ENCODE peak calls at places on chromosomes 12 and 14, in nine cellular contexts. Q is transverse colon, B is PC-3, T is spleen, O is ascending aorta, I is SK-N-SH, L is endothelial cell of umbilical vein, J is cardiac fibroblast, U is Caco-2. Z is an unnamed sample.

GRCh38 chr12:57549909-57550627 is at the start of gene KIF5A:
- DNase-seq in Q (peak), B (no peak), T (peak), O (no peak), I (peak), L (no peak), J (no peak), U (no peak), Z (no peak)

GRCh38 chr12:879641-880040 is 69.9 kb downstream of the RAD52 start:
- DNase-seq in Q (no peak), B (no peak), T (no peak), O (no peak), I (no peak), L (no peak), J (peak), U (no peak), Z (no peak)

GRCh38 chr14:103522649-103523582 is at the start of gene CKB:
- DNase-seq in Q (peak), B (peak), T (peak), O (no peak), I (peak), L (no peak), J (peak), U (peak), Z (no peak)

GRCh38 chr12:82687020-82687951 is 580 bp downstream of the TMTC2 start:
- DNase-seq in Q (peak), B (peak), T (peak), O (no peak), I (no peak), L (no peak), J (peak), U (peak), Z (no peak)

GRCh38 chr12:67202344-67203012 is 66.7 kb upstream of the CAND1 start:
- DNase-seq in Q (no peak), B (no peak), T (no peak), O (no peak), I (no peak), L (no peak), J (no peak), U (no peak), Z (no peak)

GRCh38 chr12:34595749-34596733 is 573.7 kb downstream of the ALG10 start:
- DNase-seq in Q (peak), B (no peak), T (peak), O (no peak), I (no peak), L (no peak), J (no peak), U (peak), Z (no peak)

GRCh38 chr14:68426661-68427549 is 366.0 kb downstream of the ZFP36L1 start:
- DNase-seq in Q (no peak), B (peak), T (no peak), O (no peak), I (no peak), L (no peak), J (no peak), U (no peak), Z (no peak)

GRCh38 chr12:48119078-48119833 is at the start of gene PFKM:
- DNase-seq in Q (peak), B (peak), T (peak), O (peak), I (peak), L (peak), J (peak), U (peak), Z (peak)

GRCh38 chr14:49975286-49975685 is 82.4 kb downstream of the ARF6 start:
- DNase-seq in Q (no peak), B (peak), T (no peak), O (no peak), I (no peak), L (peak), J (peak), U (no peak), Z (no peak)

GRCh38 chr12:29286081-29286800 is 94.7 kb downstream of the ERGIC2 start:
- DNase-seq in Q (no peak), B (no peak), T (no peak), O (no peak), I (peak), L (peak), J (peak), U (no peak), Z (peak)

GRCh38 chr12:99170461-99170860 is 477.1 kb upstream of the GARIN6 start:
- DNase-seq in Q (no peak), B (no peak), T (no peak), O (no peak), I (no peak), L (no peak), J (no peak), U (no peak), Z (no peak)

GRCh38 chr14:64645220-64645891 is 58.9 kb upstream of the PLEKHG3 start:
- DNase-seq in Q (no peak), B (no peak), T (no peak), O (no peak), I (no peak), L (peak), J (peak), U (peak), Z (peak)

GRCh38 chr12:125186471-125187147 is 121.4 kb downstream of the AACS start:
- DNase-seq in Q (no peak), B (no peak), T (no peak), O (no peak), I (peak), L (no peak), J (peak), U (no peak), Z (no peak)

GRCh38 chr12:22431693-22432251 is 97.3 kb upstream of the ST8SIA1 start:
- DNase-seq in Q (no peak), B (no peak), T (no peak), O (no peak), I (no peak), L (no peak), J (no peak), U (no peak), Z (no peak)

GRCh38 chr12:46131729-46132128 is 137.1 kb downstream of the SLC38A1 start:
- DNase-seq in Q (no peak), B (peak), T (no peak), O (no peak), I (no peak), L (no peak), J (peak), U (peak), Z (no peak)

GRCh38 chr12:109863961-109864712 is 16.2 kb downstream of the GLTP start:
- DNase-seq in Q (peak), B (peak), T (no peak), O (no peak), I (no peak), L (no peak), J (peak), U (peak), Z (no peak)

GRCh38 chr12:127654383-127654985 is 612.5 kb upstream of the TMEM132C start:
- DNase-seq in Q (no peak), B (no peak), T (no peak), O (no peak), I (no peak), L (no peak), J (no peak), U (no peak), Z (no peak)

GRCh38 chr12:17928708-17929366 is 161.2 kb downstream of the RERGL start:
- DNase-seq in Q (no peak), B (peak), T (no peak), O (no peak), I (no peak), L (peak), J (peak), U (peak), Z (peak)

GRCh38 chr14:105737504-105738246 is 211.3 kb downstream of the TMEM121 start:
- DNase-seq in Q (no peak), B (no peak), T (peak), O (no peak), I (no peak), L (no peak), J (no peak), U (no peak), Z (no peak)

GRCh38 chr14:57293851-57294837 is 25.4 kb downstream of the AP5M1 start:
- DNase-seq in Q (no peak), B (peak), T (no peak), O (no peak), I (no peak), L (peak), J (peak), U (no peak), Z (no peak)
- TF ChIP-seq CTCF in Q (no peak), B (peak), T (no peak), O (peak), I (peak), L (no peak), J (peak), U (peak), Z (no peak)

GRCh38 chr12:79689041-79689476 is 1.7 kb downstream of the PAWR start:
- DNase-seq in Q (no peak), B (peak), T (no peak), O (no peak), I (no peak), L (no peak), J (peak), U (no peak), Z (no peak)

GRCh38 chr12:79687711-79688270 is 3.0 kb downstream of the PAWR start:
- DNase-seq in Q (no peak), B (no peak), T (no peak), O (no peak), I (no peak), L (peak), J (peak), U (no peak), Z (no peak)

GRCh38 chr12:79685068-79685467 is 5.7 kb downstream of the PAWR start:
- DNase-seq in Q (no peak), B (peak), T (no peak), O (no peak), I (no peak), L (peak), J (peak), U (no peak), Z (no peak)

GRCh38 chr12:79688376-79689040 is 2.3 kb downstream of the PAWR start:
- DNase-seq in Q (no peak), B (no peak), T (no peak), O (no peak), I (no peak), L (peak), J (peak), U (no peak), Z (no peak)

GRCh38 chr12:79686171-79686570 is 4.6 kb downstream of the PAWR start:
- DNase-seq in Q (no peak), B (peak), T (no peak), O (no peak), I (no peak), L (peak), J (peak), U (no peak), Z (no peak)
- H3K4me3 ChIP-seq in Q (peak), B (peak), T (no peak), O (peak), I (no peak), L (peak), J (no peak), U (no peak), Z (peak)

DNA sequence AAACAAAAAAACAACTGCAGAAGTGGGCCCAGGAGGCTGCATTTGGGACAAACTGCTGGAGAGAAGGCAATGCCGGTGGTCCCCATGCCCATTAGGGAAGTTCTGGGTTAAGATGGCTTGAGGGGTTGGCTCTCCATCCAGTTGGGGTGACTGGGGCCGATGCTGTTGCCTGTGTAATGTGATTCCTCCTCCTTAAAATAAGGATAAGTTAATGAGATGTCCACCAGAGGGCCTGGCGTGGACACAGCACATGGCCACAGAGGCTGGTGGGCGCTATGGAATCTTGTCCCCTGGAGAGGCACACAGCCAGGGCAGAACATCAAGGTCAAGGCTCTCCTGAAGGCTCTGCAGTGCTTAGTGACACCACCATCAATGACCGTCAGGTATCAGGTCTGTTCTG is 1.0 kb upstream of the TESC start:
- DNase-seq in Q (no peak), B (peak), T (no peak), O (no peak), I (peak), L (no peak), J (peak), U (no peak), Z (no peak)
- TF ChIP-seq CTCF in Q (no peak), B (peak), T (no peak), O (no peak), I (peak), L (peak), J (peak), U (peak), Z (peak)

DNA sequence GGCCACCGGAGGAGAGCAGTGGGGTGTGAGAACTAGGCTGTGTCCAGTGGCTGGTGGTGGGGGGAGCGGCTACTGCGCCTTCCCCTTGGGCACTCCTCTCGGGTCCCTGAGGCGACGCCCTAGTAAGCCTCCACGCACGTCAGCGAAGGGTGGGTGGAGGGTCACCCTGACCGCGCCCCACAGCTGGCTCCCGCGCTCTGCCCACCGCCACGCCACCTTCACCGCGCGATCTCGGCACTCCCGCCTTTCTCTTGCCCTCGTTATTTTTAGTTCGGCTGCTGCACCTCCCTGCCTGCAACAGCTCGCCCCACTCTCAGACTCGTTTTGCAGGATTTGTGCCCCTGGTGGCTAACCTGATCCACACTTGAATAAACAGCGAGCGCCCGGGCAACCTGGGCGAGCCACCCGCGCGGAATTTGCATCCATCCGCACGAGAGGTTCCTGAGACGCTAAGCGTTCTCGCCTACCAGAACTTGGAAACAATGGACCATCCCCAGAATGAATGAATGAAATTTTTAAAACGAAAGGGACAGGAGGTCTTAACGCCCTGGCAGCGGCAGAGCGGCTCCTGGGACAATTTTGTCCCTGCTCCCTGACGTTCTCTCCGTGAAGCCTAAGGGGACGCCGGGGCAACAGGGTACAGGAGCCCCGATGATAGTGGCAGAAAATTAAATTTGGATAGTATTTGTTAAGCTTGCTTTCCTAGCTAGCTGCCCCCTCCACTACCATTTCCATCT is 7.0 kb upstream of the BMP4 start:
- DNase-seq in Q (peak), B (peak), T (no peak), O (no peak), I (no peak), L (peak), J (no peak), U (peak), Z (no peak)
- H3K4me3 ChIP-seq in Q (peak), B (peak), T (no peak), O (peak), I (no peak), L (peak), J (peak), U (peak), Z (peak)

GRCh38 chr14:22552827-22553076 is 36.3 kb downstream of the DAD1 start:
- DNase-seq in Q (no peak), B (no peak), T (no peak), O (no peak), I (no peak), L (no peak), J (no peak), U (no peak), Z (no peak)
- TF ChIP-seq CTCF in Q (no peak), B (no peak), T (no peak), O (no peak), I (no peak), L (no peak), J (no peak), U (no peak), Z (no peak)

GRCh38 chr12:122031342-122032216 is 9.9 kb downstream of the BCL7A start:
- DNase-seq in Q (peak), B (peak), T (no peak), O (no peak), I (peak), L (peak), J (peak), U (no peak), Z (no peak)
- H3K4me3 ChIP-seq in Q (no peak), B (no peak), T (no peak), O (no peak), I (no peak), L (no peak), J (no peak), U (no peak), Z (no peak)

DNA sequence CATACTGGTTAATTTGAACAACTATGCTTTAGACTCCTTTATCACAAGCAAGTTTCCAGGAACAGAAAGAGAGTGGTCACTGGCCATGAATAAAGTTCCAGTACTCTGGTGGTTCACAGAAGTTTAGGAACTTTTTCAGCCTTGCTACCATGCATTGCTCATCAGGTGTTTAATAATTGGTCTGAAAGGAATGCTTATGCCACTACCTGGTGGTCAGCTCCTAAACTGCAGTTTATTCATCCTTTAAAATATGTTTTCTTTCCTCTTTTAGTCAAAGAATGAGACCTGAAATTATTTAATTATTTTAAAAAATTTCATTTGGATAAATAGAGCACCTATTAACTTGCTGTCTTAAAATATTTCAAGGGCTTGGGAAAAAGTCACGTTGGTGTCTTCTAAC is 260.1 kb upstream of the OR4E1 start:
- DNase-seq in Q (no peak), B (peak), T (no peak), O (no peak), I (no peak), L (peak), J (no peak), U (no peak), Z (no peak)
- TF ChIP-seq CTCF in Q (peak), B (peak), T (peak), O (peak), I (peak), L (peak), J (no peak), U (no peak), Z (no peak)

DNA sequence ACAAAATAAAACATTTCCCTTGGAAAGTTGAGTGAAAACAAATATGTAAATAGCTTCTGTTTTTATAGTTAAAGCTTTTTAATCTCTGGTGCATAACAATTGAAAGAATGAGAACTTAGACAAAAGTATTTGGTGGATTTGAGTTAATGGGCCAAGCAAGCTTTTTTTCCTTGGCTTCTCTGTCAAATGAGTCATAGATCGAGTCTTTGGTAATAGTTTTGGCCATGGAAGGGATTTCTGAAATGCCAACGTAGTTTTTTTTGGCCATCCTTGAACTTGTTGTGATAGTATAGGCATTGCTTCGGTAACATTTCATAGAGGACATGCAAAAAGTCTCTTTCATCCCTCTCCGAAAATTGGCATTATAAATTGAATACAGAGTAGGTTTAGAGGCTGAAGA is 34.9 kb downstream of the GPR19 start:
- DNase-seq in Q (no peak), B (peak), T (no peak), O (no peak), I (no peak), L (no peak), J (peak), U (no peak), Z (peak)
- H3K4me3 ChIP-seq in Q (no peak), B (no peak), T (no peak), O (peak), I (no peak), L (no peak), J (no peak), U (no peak), Z (no peak)

GRCh38 chr12:102939059-102939458 is 18.4 kb upstream of the ASCL1 start:
- DNase-seq in Q (no peak), B (no peak), T (no peak), O (no peak), I (no peak), L (no peak), J (no peak), U (no peak), Z (no peak)

GRCh38 chr12:102939670-102940222 is 17.7 kb upstream of the ASCL1 start:
- DNase-seq in Q (no peak), B (no peak), T (no peak), O (no peak), I (no peak), L (no peak), J (no peak), U (no peak), Z (no peak)
- TF ChIP-seq CTCF in Q (no peak), B (no peak), T (no peak), O (no peak), I (no peak), L (no peak), J (no peak), U (no peak), Z (no peak)

Z was measured in AG04449.